ENCODE peak calls at places on chromosomes 11 and 22, in five cellular contexts. One of them, this sample, is unnamed.

GRCh38 chr22:39236321-39237275 is 8.2 kb downstream of the PDGFB start:
- DNase-seq in lung: peak; percentile 79
- DNase-seq in neural progenitor cell: no peak
- DNase-seq in kidney: peak; percentile 59
- DNase-seq in RWPE1: no peak
- DNase-seq in this sample: peak; percentile 38

GRCh38 chr22:24595228-24595627 is 2.4 kb upstream of the LRRC75B start:
- DNase-seq in lung: no peak
- DNase-seq in neural progenitor cell: no peak
- DNase-seq in kidney: no peak
- DNase-seq in RWPE1: no peak
- DNase-seq in this sample: no peak

GRCh38 chr22:36981247-36981775 is 37.9 kb downstream of the TST start:
- DNase-seq in lung: no peak
- DNase-seq in neural progenitor cell: no peak
- DNase-seq in kidney: no peak
- DNase-seq in RWPE1: no peak
- DNase-seq in this sample: no peak

GRCh38 chr11:80505771-80506170 is 1064.9 kb upstream of the TENM4 start:
- DNase-seq in lung: no peak
- DNase-seq in neural progenitor cell: no peak
- DNase-seq in kidney: no peak
- DNase-seq in RWPE1: no peak
- DNase-seq in this sample: no peak

GRCh38 chr22:40606306-40606705 is 30.2 kb downstream of the MRTFA start:
- DNase-seq in lung: no peak
- DNase-seq in neural progenitor cell: no peak
- DNase-seq in kidney: no peak
- DNase-seq in RWPE1: no peak
- DNase-seq in this sample: no peak

GRCh38 chr22:47356433-47357011 is 594.1 kb downstream of the TBC1D22A start:
- DNase-seq in lung: no peak
- DNase-seq in neural progenitor cell: no peak
- DNase-seq in kidney: no peak
- DNase-seq in RWPE1: no peak
- DNase-seq in this sample: no peak

GRCh38 chr11:61846351-61846750 is 18.3 kb downstream of the FADS2 start:
- DNase-seq in lung: no peak
- DNase-seq in neural progenitor cell: no peak
- DNase-seq in kidney: peak; percentile 18
- DNase-seq in RWPE1: no peak
- DNase-seq in this sample: no peak

GRCh38 chr11:44634401-44635281 is 69.2 kb downstream of the CD82 start:
- DNase-seq in lung: peak; percentile 53
- DNase-seq in neural progenitor cell: peak; percentile 56
- DNase-seq in kidney: peak; percentile 93
- DNase-seq in RWPE1: peak; percentile 85
- DNase-seq in this sample: no peak

GRCh38 chr11:90491466-90491865 is 268.6 kb upstream of the CHORDC1 start:
- DNase-seq in lung: no peak
- DNase-seq in neural progenitor cell: no peak
- DNase-seq in kidney: no peak
- DNase-seq in RWPE1: no peak
- DNase-seq in this sample: no peak

GRCh38 chr11:75598264-75598663 is 36.2 kb downstream of the SERPINH1 start:
- DNase-seq in lung: no peak
- DNase-seq in neural progenitor cell: no peak
- DNase-seq in kidney: no peak
- DNase-seq in RWPE1: no peak
- DNase-seq in this sample: no peak

GRCh38 chr11:68353118-68353517 is 40.7 kb downstream of the LRP5 start:
- DNase-seq in lung: no peak
- DNase-seq in neural progenitor cell: no peak
- DNase-seq in kidney: no peak
- DNase-seq in RWPE1: no peak
- DNase-seq in this sample: no peak

GRCh38 chr11:113862430-113862829 is 12.9 kb downstream of the USP28 start:
- DNase-seq in lung: no peak
- DNase-seq in neural progenitor cell: peak; percentile 48
- DNase-seq in kidney: no peak
- DNase-seq in RWPE1: peak; percentile 13
- DNase-seq in this sample: no peak

GRCh38 chr11:134784525-134784924 is 372.5 kb upstream of the B3GAT1 start:
- DNase-seq in lung: no peak
- DNase-seq in neural progenitor cell: no peak
- DNase-seq in kidney: no peak
- DNase-seq in RWPE1: no peak
- DNase-seq in this sample: no peak

GRCh38 chr11:28529540-28530410 is 421.6 kb downstream of the METTL15 start:
- DNase-seq in lung: no peak
- DNase-seq in neural progenitor cell: peak; percentile 62
- DNase-seq in kidney: no peak
- DNase-seq in RWPE1: peak; percentile 20
- DNase-seq in this sample: no peak

GRCh38 chr11:124751741-124752470 is at the start of gene VSIG2:
- DNase-seq in lung: no peak
- DNase-seq in neural progenitor cell: no peak
- DNase-seq in kidney: peak; percentile 71
- DNase-seq in RWPE1: no peak
- DNase-seq in this sample: no peak

GRCh38 chr22:45918455-45919370 is 58.2 kb downstream of the WNT7B start:
- DNase-seq in lung: peak; percentile 47
- DNase-seq in neural progenitor cell: no peak
- DNase-seq in kidney: peak; percentile 90
- DNase-seq in RWPE1: peak; percentile 79
- DNase-seq in this sample: no peak

GRCh38 chr22:37300551-37301017 is 18.3 kb downstream of the CYTH4 start:
- DNase-seq in lung: no peak
- DNase-seq in neural progenitor cell: no peak
- DNase-seq in kidney: no peak
- DNase-seq in RWPE1: no peak
- DNase-seq in this sample: peak; percentile 48

GRCh38 chr11:7046474-7046873 is 26.2 kb downstream of the NLRP14 start:
- DNase-seq in lung: no peak
- DNase-seq in neural progenitor cell: no peak
- DNase-seq in kidney: no peak
- DNase-seq in RWPE1: no peak
- DNase-seq in this sample: no peak

GRCh38 chr22:38754247-38755154 is 1.3 kb downstream of the SUN2 start:
- DNase-seq in lung: peak; percentile 76
- DNase-seq in neural progenitor cell: peak; percentile 48
- DNase-seq in kidney: peak; percentile 80
- DNase-seq in RWPE1: peak; percentile 48
- DNase-seq in this sample: no peak

GRCh38 chr11:68840661-68841653 is 759 bp downstream of the CPT1A start:
- DNase-seq in lung: peak; percentile 62
- DNase-seq in neural progenitor cell: peak; percentile 34
- DNase-seq in kidney: peak; percentile 89
- DNase-seq in RWPE1: peak; percentile 45
- DNase-seq in this sample: no peak

GRCh38 chr11:128929991-128930390 is 12.7 kb downstream of the TP53AIP1 start:
- DNase-seq in lung: no peak
- DNase-seq in neural progenitor cell: no peak
- DNase-seq in kidney: no peak
- DNase-seq in RWPE1: no peak
- DNase-seq in this sample: no peak

GRCh38 chr22:46114518-46115387 is 35.6 kb upstream of the PPARA start:
- DNase-seq in lung: no peak
- DNase-seq in neural progenitor cell: no peak
- DNase-seq in kidney: no peak
- DNase-seq in RWPE1: no peak
- DNase-seq in this sample: no peak

GRCh38 chr11:34651551-34651950 is 30.7 kb downstream of the EHF start:
- DNase-seq in lung: no peak
- DNase-seq in neural progenitor cell: peak; percentile 31
- DNase-seq in kidney: no peak
- DNase-seq in RWPE1: no peak
- DNase-seq in this sample: no peak

GRCh38 chr11:34654491-34655334 is 33.8 kb downstream of the EHF start:
- DNase-seq in lung: peak; percentile 90
- DNase-seq in neural progenitor cell: no peak
- DNase-seq in kidney: no peak
- DNase-seq in RWPE1: no peak
- DNase-seq in this sample: no peak

GRCh38 chr11:34653851-34654490 is 33.1 kb downstream of the EHF start:
- DNase-seq in lung: peak; percentile 63
- DNase-seq in neural progenitor cell: peak; percentile 11
- DNase-seq in kidney: peak; percentile 89
- DNase-seq in RWPE1: peak; percentile 76
- DNase-seq in this sample: no peak

GRCh38 chr11:34652191-34652958 is 31.5 kb downstream of the EHF start:
- DNase-seq in lung: no peak
- DNase-seq in neural progenitor cell: no peak
- DNase-seq in kidney: no peak
- DNase-seq in RWPE1: no peak
- DNase-seq in this sample: no peak

GRCh38 chr11:34653031-34653430 is 32.1 kb downstream of the EHF start:
- DNase-seq in lung: no peak
- DNase-seq in neural progenitor cell: no peak
- DNase-seq in kidney: no peak
- DNase-seq in RWPE1: no peak
- DNase-seq in this sample: no peak
- H3K27ac ChIP-seq in lung: peak overlapping the region; percentile 60
- H3K27ac ChIP-seq in neural progenitor cell: peak overlapping the region; percentile 15
- H3K27ac ChIP-seq in kidney: peak overlapping the region; percentile 63
- H3K27ac ChIP-seq in RWPE1: peak overlapping the region; percentile 90
- H3K27ac ChIP-seq in this sample: no peak overlapping the region

GRCh38 chr11:133619973-133620372 is 87.7 kb upstream of the OPCML start:
- DNase-seq in lung: no peak
- DNase-seq in neural progenitor cell: peak; percentile 24
- DNase-seq in kidney: no peak
- DNase-seq in RWPE1: no peak
- DNase-seq in this sample: no peak
- TF ChIP-seq CTCF in lung: no peak
- TF ChIP-seq CTCF in neural progenitor cell: peak; percentile 40
- TF ChIP-seq CTCF in kidney: no peak
- TF ChIP-seq CTCF in RWPE1: no peak
- TF ChIP-seq CTCF in this sample: no peak

GRCh38 chr11:97289823-97290222 is 900.0 kb downstream of the JRKL start:
- DNase-seq in lung: no peak
- DNase-seq in neural progenitor cell: no peak
- DNase-seq in kidney: no peak
- DNase-seq in RWPE1: no peak
- DNase-seq in this sample: no peak

GRCh38 chr11:97290444-97291041 is 900.7 kb downstream of the JRKL start:
- DNase-seq in lung: no peak
- DNase-seq in neural progenitor cell: no peak
- DNase-seq in kidney: no peak
- DNase-seq in RWPE1: no peak
- DNase-seq in this sample: no peak
- H3K27ac ChIP-seq in lung: no peak overlapping the region
- H3K27ac ChIP-seq in neural progenitor cell: no peak overlapping the region
- H3K27ac ChIP-seq in kidney: no peak overlapping the region
- H3K27ac ChIP-seq in RWPE1: no peak overlapping the region
- H3K27ac ChIP-seq in this sample: no peak overlapping the region

GRCh38 chr11:86571273-86571948 is 101.0 kb downstream of the ME3 start:
- DNase-seq in lung: no peak
- DNase-seq in neural progenitor cell: peak; percentile 70
- DNase-seq in kidney: no peak
- DNase-seq in RWPE1: no peak
- DNase-seq in this sample: no peak
- TF ChIP-seq CTCF in lung: no peak
- TF ChIP-seq CTCF in neural progenitor cell: peak; percentile 76
- TF ChIP-seq CTCF in kidney: peak; percentile 21
- TF ChIP-seq CTCF in RWPE1: no peak
- TF ChIP-seq CTCF in this sample: no peak

DNA sequence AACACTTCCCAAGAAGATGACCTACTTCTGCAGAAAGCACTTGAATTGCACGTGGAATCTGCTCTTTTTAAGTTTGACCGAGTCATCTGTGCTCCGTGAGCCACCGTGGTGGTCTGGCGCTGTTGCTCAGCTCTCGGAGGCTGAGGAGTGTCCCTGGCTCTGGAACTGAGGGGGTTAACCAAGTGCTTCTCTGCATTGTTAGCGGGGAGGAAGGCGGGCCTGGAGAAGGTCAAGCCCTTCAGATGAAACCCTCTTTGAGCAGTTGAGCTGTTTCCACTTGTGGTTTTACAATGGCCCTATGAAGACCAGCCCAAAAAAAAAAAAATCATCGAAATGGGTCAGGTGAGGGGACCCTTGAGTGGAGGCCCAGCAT is 286.4 kb downstream of the NTM start:
- DNase-seq in lung: no peak
- DNase-seq in neural progenitor cell: peak; percentile 41
- DNase-seq in kidney: no peak
- DNase-seq in RWPE1: no peak
- DNase-seq in this sample: no peak
- H3K27ac ChIP-seq in lung: no peak overlapping the region
- H3K27ac ChIP-seq in neural progenitor cell: no peak overlapping the region
- H3K27ac ChIP-seq in kidney: no peak overlapping the region
- H3K27ac ChIP-seq in RWPE1: no peak overlapping the region
- H3K27ac ChIP-seq in this sample: no peak overlapping the region

GRCh38 chr11:32489464-32489863 is 54.1 kb upstream of the WT1 start:
- DNase-seq in lung: no peak
- DNase-seq in neural progenitor cell: peak; percentile 17
- DNase-seq in kidney: no peak
- DNase-seq in RWPE1: no peak
- DNase-seq in this sample: no peak

GRCh38 chr11:32485733-32486132 is 50.4 kb upstream of the WT1 start:
- DNase-seq in lung: no peak
- DNase-seq in neural progenitor cell: no peak
- DNase-seq in kidney: no peak
- DNase-seq in RWPE1: no peak
- DNase-seq in this sample: no peak

DNA sequence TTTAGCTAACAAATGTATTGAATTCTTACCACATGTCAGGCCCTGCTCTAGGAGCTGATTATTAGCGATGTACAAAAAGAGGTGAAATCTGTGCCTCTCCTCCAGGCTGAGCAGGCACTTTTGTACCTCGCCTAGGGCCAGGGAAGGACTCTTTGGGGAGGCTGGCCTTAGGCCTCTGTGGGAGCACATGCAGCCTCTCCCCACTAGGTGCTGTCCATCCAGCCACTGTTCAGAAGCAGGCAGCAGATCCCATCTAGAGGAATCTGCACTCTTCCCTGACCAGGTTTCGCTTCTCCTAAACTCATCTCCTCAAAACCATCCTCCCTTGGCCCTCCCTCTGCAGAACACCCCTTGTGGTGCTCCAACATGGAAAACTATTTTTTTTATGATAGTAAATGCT is 51.9 kb upstream of the WT1 start:
- DNase-seq in lung: no peak
- DNase-seq in neural progenitor cell: peak; percentile 45
- DNase-seq in kidney: no peak
- DNase-seq in RWPE1: peak; percentile 16
- DNase-seq in this sample: no peak
- TF ChIP-seq CTCF in lung: no peak
- TF ChIP-seq CTCF in neural progenitor cell: peak; percentile 43
- TF ChIP-seq CTCF in kidney: no peak
- TF ChIP-seq CTCF in RWPE1: no peak
- TF ChIP-seq CTCF in this sample: no peak